ENCODE peak calls at places on chromosomes 11 and 22, in five cellular contexts. G is stomach, V is spleen, W is adrenal gland, U is testis. Y is an unnamed sample.

GRCh38 chr11:35412285-35412684 is 7.1 kb downstream of the SLC1A2 start:
- DNase-seq in G (no peak), V (no peak), W (no peak), U (no peak), Y (no peak)

GRCh38 chr22:41178425-41178975 is 26.6 kb upstream of the L3MBTL2 start:
- DNase-seq in G (no peak), V (no peak), W (peak), U (peak), Y (peak)

GRCh38 chr11:32960553-32961164 is 55.0 kb upstream of the DEPDC7 start:
- DNase-seq in G (no peak), V (no peak), W (no peak), U (no peak), Y (no peak)

GRCh38 chr22:44448271-44448780 is 49.7 kb downstream of the RTL6 start:
- DNase-seq in G (peak), V (peak), W (peak), U (peak), Y (peak)

GRCh38 chr11:126522152-126522551 is 166.7 kb downstream of the ST3GAL4 start:
- DNase-seq in G (no peak), V (peak), W (no peak), U (no peak), Y (no peak)

GRCh38 chr22:19817561-19818263 is 37.0 kb downstream of the GNB1L start:
- DNase-seq in G (peak), V (no peak), W (peak), U (peak), Y (peak)

GRCh38 chr11:75663808-75664207 is 5.0 kb downstream of the MAP6 start:
- DNase-seq in G (no peak), V (no peak), W (no peak), U (no peak), Y (no peak)

GRCh38 chr11:60972182-60973030 is 926 bp downstream of the CD6 start:
- DNase-seq in G (no peak), V (no peak), W (no peak), U (no peak), Y (no peak)

GRCh38 chr11:111354601-111354891 is 24.5 kb downstream of the POU2AF1 start:
- DNase-seq in G (no peak), V (no peak), W (no peak), U (no peak), Y (no peak)

GRCh38 chr22:49257551-49257951 is 570.1 kb downstream of the BRD1 start:
- DNase-seq in G (peak), V (no peak), W (peak), U (no peak), Y (no peak)

GRCh38 chr11:8221025-8221723 is 42.5 kb downstream of the LMO1 start:
- DNase-seq in G (no peak), V (no peak), W (no peak), U (no peak), Y (no peak)

GRCh38 chr11:42770444-42771065 is 541.2 kb upstream of the API5 start:
- DNase-seq in G (no peak), V (no peak), W (peak), U (peak), Y (peak)

GRCh38 chr11:115340874-115341273 is 163.3 kb downstream of the CADM1 start:
- DNase-seq in G (no peak), V (no peak), W (no peak), U (no peak), Y (no peak)

GRCh38 chr11:44357734-44358133 is 47.8 kb upstream of the ALX4 start:
- DNase-seq in G (no peak), V (no peak), W (no peak), U (no peak), Y (no peak)

GRCh38 chr11:66814678-66815077 is 28.6 kb upstream of the RCE1 start:
- DNase-seq in G (no peak), V (no peak), W (no peak), U (no peak), Y (no peak)

GRCh38 chr11:65856689-65857499 is 1.1 kb downstream of the CFL1 start:
- DNase-seq in G (peak), V (peak), W (peak), U (peak), Y (peak)

GRCh38 chr11:36774603-36775002 is 176.6 kb upstream of the RAG2 start:
- DNase-seq in G (no peak), V (no peak), W (no peak), U (no peak), Y (no peak)

GRCh38 chr11:68436985-68437926 is 23.3 kb upstream of the PPP6R3 start:
- DNase-seq in G (no peak), V (no peak), W (peak), U (no peak), Y (no peak)

GRCh38 chr22:36653316-36653715 is 50.2 kb downstream of the CACNG2 start:
- DNase-seq in G (no peak), V (no peak), W (no peak), U (no peak), Y (no peak)

GRCh38 chr11:125289419-125290088 is 125.0 kb downstream of the PKNOX2 start:
- DNase-seq in G (no peak), V (no peak), W (no peak), U (no peak), Y (no peak)

GRCh38 chr11:45748801-45749200 is 56.1 kb upstream of the SLC35C1 start:
- DNase-seq in G (no peak), V (no peak), W (no peak), U (no peak), Y (no peak)

GRCh38 chr11:12430351-12430750 is 53.0 kb downstream of the PARVA start:
- DNase-seq in G (no peak), V (no peak), W (no peak), U (no peak), Y (no peak)

GRCh38 chr11:113506461-113506860 is 31.3 kb upstream of the DRD2 start:
- DNase-seq in G (no peak), V (no peak), W (no peak), U (no peak), Y (no peak)

GRCh38 chr11:72617080-72617744 is 57.0 kb downstream of the PDE2A start:
- DNase-seq in G (no peak), V (no peak), W (peak), U (peak), Y (no peak)

GRCh38 chr11:75677275-75677674 is 8.4 kb upstream of the MAP6 start:
- DNase-seq in G (no peak), V (no peak), W (no peak), U (no peak), Y (no peak)

GRCh38 chr11:99592241-99592640 is 571.5 kb downstream of the CNTN5 start:
- DNase-seq in G (no peak), V (no peak), W (no peak), U (no peak), Y (no peak)

GRCh38 chr22:41078975-41079374 is 13.4 kb upstream of the EP300 start:
- DNase-seq in G (no peak), V (no peak), W (no peak), U (no peak), Y (no peak)

GRCh38 chr11:3050386-3051325 is 6.6 kb downstream of the CARS1 start:
- DNase-seq in G (no peak), V (peak), W (no peak), U (no peak), Y (no peak)

GRCh38 chr11:3051435-3052108 is 5.7 kb downstream of the CARS1 start:
- DNase-seq in G (no peak), V (peak), W (no peak), U (no peak), Y (no peak)

GRCh38 chr11:3052109-3052479 is 5.1 kb downstream of the CARS1 start:
- DNase-seq in G (no peak), V (no peak), W (no peak), U (no peak), Y (no peak)

GRCh38 chr11:3047637-3048036 is 9.6 kb downstream of the CARS1 start:
- DNase-seq in G (no peak), V (no peak), W (no peak), U (no peak), Y (no peak)

GRCh38 chr11:3049430-3050243 is 7.6 kb downstream of the CARS1 start:
- DNase-seq in G (peak), V (peak), W (peak), U (peak), Y (peak)
- TF ChIP-seq CTCF in G (no peak), V (peak), W (peak), U (no peak), Y (no peak)

GRCh38 chr11:64767344-64768299 is 7.8 kb upstream of the PYGM start:
- DNase-seq in G (peak), V (peak), W (peak), U (peak), Y (peak)
- TF ChIP-seq POLR2A in G (no peak), V (no peak), W (no peak), U (no peak), Y (no peak)

GRCh38 chr11:109858152-109858551 is 235.0 kb upstream of the ZC3H12C start:
- DNase-seq in G (no peak), V (no peak), W (no peak), U (no peak), Y (no peak)

GRCh38 chr11:109862808-109863207 is 230.4 kb upstream of the ZC3H12C start:
- DNase-seq in G (no peak), V (no peak), W (no peak), U (no peak), Y (no peak)

GRCh38 chr11:109856958-109857357 is 236.2 kb upstream of the ZC3H12C start:
- DNase-seq in G (no peak), V (no peak), W (no peak), U (no peak), Y (no peak)

GRCh38 chr11:109857637-109858036 is 235.6 kb upstream of the ZC3H12C start:
- DNase-seq in G (no peak), V (no peak), W (no peak), U (no peak), Y (no peak)

GRCh38 chr11:109859325-109859724 is 233.9 kb upstream of the ZC3H12C start:
- DNase-seq in G (no peak), V (no peak), W (peak), U (no peak), Y (no peak)
- H3K27ac ChIP-seq in G (no peak), V (no peak), W (peak), U (no peak), Y (no peak)

GRCh38 chr11:86940122-86940777 is 14.9 kb downstream of the FZD4 start:
- DNase-seq in G (peak), V (no peak), W (peak), U (peak), Y (peak)

GRCh38 chr11:86941077-86941870 is 13.9 kb downstream of the FZD4 start:
- DNase-seq in G (no peak), V (no peak), W (no peak), U (no peak), Y (no peak)

GRCh38 chr11:86938203-86938899 is 16.8 kb downstream of the FZD4 start:
- DNase-seq in G (no peak), V (no peak), W (no peak), U (no peak), Y (no peak)

GRCh38 chr11:86941871-86942208 is 13.4 kb downstream of the FZD4 start:
- DNase-seq in G (peak), V (no peak), W (no peak), U (no peak), Y (no peak)

DNA sequence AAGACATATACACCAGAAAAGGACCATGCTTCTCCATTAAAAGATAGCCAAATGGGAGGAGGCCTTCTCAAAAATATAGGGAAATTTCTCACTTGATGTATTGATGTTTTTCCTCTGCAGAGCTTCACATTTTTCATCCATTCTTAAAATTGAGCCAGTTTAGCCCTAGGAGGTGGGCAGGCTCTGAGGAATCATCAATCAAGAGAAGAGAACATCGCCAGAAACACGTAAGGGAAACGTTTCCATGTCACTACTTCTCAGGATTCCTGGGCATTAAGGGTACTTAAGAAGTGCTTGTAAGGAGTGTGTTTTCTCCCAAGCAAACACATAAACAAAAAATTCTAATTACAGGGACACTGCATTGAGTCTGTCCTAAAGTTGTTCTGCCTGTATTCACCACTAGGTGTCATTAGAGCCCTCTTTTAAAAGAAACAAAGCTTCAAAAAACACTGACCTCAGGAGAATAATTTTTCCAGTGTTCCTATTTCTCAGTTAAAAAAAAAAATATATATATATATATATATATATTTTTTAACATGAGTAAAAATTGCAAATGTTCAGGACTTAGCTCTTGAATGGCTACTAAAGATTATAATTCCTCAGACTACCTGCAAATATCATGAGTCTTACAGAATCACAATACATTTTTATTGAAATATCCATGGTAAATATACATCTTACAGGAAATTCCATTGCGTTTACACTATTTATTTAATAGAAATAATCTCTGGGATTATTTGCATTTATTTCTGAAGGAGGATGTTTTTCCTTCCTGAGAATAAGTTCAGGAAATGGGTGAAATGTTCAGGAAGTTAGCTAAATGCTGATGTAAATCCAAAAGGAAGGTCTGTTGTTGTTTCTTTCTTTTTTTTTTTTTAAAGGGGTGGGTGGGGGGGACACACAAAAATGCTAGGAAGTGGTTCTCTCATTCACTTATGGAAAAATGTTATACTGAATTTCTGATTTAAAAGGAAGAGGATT is 16.0 kb downstream of the FZD4 start:
- DNase-seq in G (no peak), V (no peak), W (no peak), U (no peak), Y (no peak)
- TF ChIP-seq CTCF in G (peak), V (peak), W (peak), U (peak), Y (peak)

GRCh38 chr11:130003717-130004001 is 1.0 kb upstream of the PRDM10 start:
- DNase-seq in G (no peak), V (no peak), W (no peak), U (peak), Y (peak)
- TF ChIP-seq POLR2A in G (no peak), V (no peak), W (no peak), U (no peak), Y (peak)

Y was measured in thyroid gland.